ENCODE peak calls at places on chromosomes 3 and 15, in eight cellular contexts. O is psoas muscle, F is astrocyte, Z is upper lobe of right lung, I is adrenal gland, J is neural progenitor cell, U is cardiac muscle cell, R is ovary. P is an unnamed sample.

GRCh38 chr15:49847937-49848823 is 227.3 kb downstream of the DTWD1 start:
- DNase-seq in R (no peak), J (no peak), F (peak; percentile 99), O (no peak), Z (no peak), U (peak; percentile 96), I (no peak), P (peak; percentile 64)

GRCh38 chr3:189406148-189406547 is 225.0 kb upstream of the TP63 start:
- DNase-seq in U (no peak), J (no peak), F (no peak), R (no peak), Z (no peak), I (no peak), O (no peak), P (no peak)

GRCh38 chr3:123764642-123765041 is 119.5 kb downstream of the MYLK start:
- DNase-seq in Z (no peak), O (no peak), R (no peak), J (no peak), I (no peak), F (no peak), U (no peak), P (no peak)

GRCh38 chr3:191774485-191774884 is 313.5 kb downstream of the PYDC2 start:
- DNase-seq in U (no peak), Z (no peak), J (no peak), O (no peak), I (peak; percentile 7), R (no peak), F (peak; percentile 87), P (peak; percentile 92)

GRCh38 chr3:161395613-161396012 is 24.3 kb upstream of the SPTSSB start:
- DNase-seq in O (no peak), Z (no peak), R (no peak), J (no peak), I (no peak), U (no peak), F (no peak), P (no peak)

GRCh38 chr3:197734667-197735318 is 1.9 kb downstream of the RUBCN start:
- DNase-seq in R (no peak), U (no peak), Z (peak; percentile 40), J (no peak), I (no peak), F (no peak), O (no peak), P (no peak)

GRCh38 chr15:72796515-72797337 is 13.2 kb upstream of the ADPGK start:
- DNase-seq in U (peak; percentile 71), J (peak; percentile 81), O (peak; percentile 78), R (peak; percentile 25), I (peak; percentile 16), F (no peak), Z (peak; percentile 82), P (peak; percentile 64)

GRCh38 chr3:8777978-8778267 is 8.5 kb upstream of the OXTR start:
- DNase-seq in U (no peak), J (no peak), Z (no peak), I (no peak), O (no peak), F (no peak), R (no peak), P (no peak)

GRCh38 chr3:126450219-126450618 is 25.5 kb downstream of the ZXDC start:
- DNase-seq in Z (peak; percentile 31), R (no peak), I (no peak), F (no peak), O (peak; percentile 30), J (no peak), U (no peak), P (no peak)

GRCh38 chr3:69741057-69741830 is 2.0 kb downstream of the MITF start:
- DNase-seq in O (no peak), F (no peak), I (no peak), U (no peak), R (no peak), J (no peak), Z (no peak), P (no peak)

GRCh38 chr3:4394048-4394447 is 73.0 kb downstream of the SUMF1 start:
- DNase-seq in U (peak; percentile 65), Z (no peak), O (no peak), J (no peak), R (no peak), F (peak; percentile 53), I (no peak), P (no peak)

GRCh38 chr3:51896607-51897305 is 6.4 kb downstream of the IQCF1 start:
- DNase-seq in R (no peak), F (peak; percentile 8), Z (no peak), I (no peak), O (no peak), U (peak; percentile 6), J (no peak), P (no peak)

GRCh38 chr15:64842986-64843561 is 1.4 kb downstream of the PLEKHO2 start:
- DNase-seq in F (no peak), Z (peak; percentile 80), J (no peak), O (peak; percentile 81), U (peak; percentile 65), I (peak; percentile 69), R (peak; percentile 67), P (peak; percentile 38)

GRCh38 chr3:183775781-183776180 is 49.6 kb downstream of the MAP6D1 start:
- DNase-seq in U (no peak), Z (no peak), O (peak; percentile 85), J (no peak), I (no peak), R (no peak), F (no peak), P (no peak)

GRCh38 chr3:30633718-30634117 is 27.3 kb downstream of the TGFBR2 start:
- DNase-seq in U (no peak), R (no peak), I (no peak), O (no peak), F (no peak), J (no peak), Z (no peak), P (no peak)

GRCh38 chr3:64160000-64160690 is 65.1 kb downstream of the PRICKLE2 start:
- DNase-seq in J (no peak), U (no peak), F (no peak), R (no peak), O (no peak), I (no peak), Z (no peak), P (no peak)

GRCh38 chr3:113533534-113533892 is 1.2 kb downstream of the SIDT1 start:
- DNase-seq in F (no peak), Z (no peak), I (no peak), R (no peak), U (no peak), J (no peak), O (no peak), P (no peak)

DNA sequence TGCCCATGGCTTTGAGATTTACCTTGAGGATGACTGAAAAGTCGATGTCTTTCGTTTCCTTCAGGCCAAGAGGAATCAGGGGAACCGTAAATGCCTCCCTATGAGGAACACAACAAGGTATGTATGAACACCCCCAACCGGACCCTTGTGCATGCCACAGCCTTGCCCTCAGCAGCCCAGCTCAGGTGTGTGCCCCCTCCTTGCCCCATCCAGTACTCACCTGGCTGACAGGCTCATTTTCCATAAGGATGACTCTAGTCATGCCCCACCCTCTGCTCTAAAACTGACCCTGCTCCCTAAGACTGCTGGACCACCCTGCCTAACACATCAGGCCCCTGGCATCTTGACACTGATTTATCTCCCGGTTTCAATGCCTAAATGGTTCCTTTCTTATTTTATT is 270.0 kb downstream of the GOLGA6L6 start:
- DNase-seq in Z (no peak), F (no peak), J (no peak), R (no peak), O (no peak), I (no peak), U (no peak), P (no peak)
- H3K9me3 ChIP-seq in Z (no peaks in the 10 kb centered on the region), F (peaks cover 36% of the 10 kb centered on the region), J (peaks cover 87% of the 10 kb centered on the region), R (no peaks in the 10 kb centered on the region), O (peaks cover 4% of the 10 kb centered on the region), I (no peaks in the 10 kb centered on the region), U (peaks cover 35% of the 10 kb centered on the region), P (no peaks in the 10 kb centered on the region)

GRCh38 chr15:25171856-25172687 is 217.3 kb downstream of the SNRPN start:
- DNase-seq in F (no peak), J (no peak), I (no peak), U (no peak), R (no peak), Z (peak; percentile 57), O (peak; percentile 28), P (no peak)

GRCh38 chr15:25175033-25175788 is 220.4 kb downstream of the SNRPN start:
- DNase-seq in F (no peak), I (no peak), J (no peak), O (peak; percentile 48), U (no peak), R (no peak), Z (peak; percentile 51), P (no peak)

GRCh38 chr15:25172691-25173090 is 217.9 kb downstream of the SNRPN start:
- DNase-seq in J (no peak), O (peak; percentile 42), I (no peak), F (no peak), R (no peak), Z (no peak), U (no peak), P (no peak)

GRCh38 chr15:25171111-25171811 is 216.5 kb downstream of the SNRPN start:
- DNase-seq in I (no peak), J (no peak), O (peak; percentile 35), F (no peak), R (peak; percentile 8), Z (peak; percentile 45), U (no peak), P (no peak)

GRCh38 chr15:25173241-25174028 is 218.6 kb downstream of the SNRPN start:
- DNase-seq in U (no peak), J (no peak), O (peak; percentile 26), R (peak; percentile 7), Z (peak; percentile 29), I (no peak), F (no peak), P (no peak)
- H3K9me3 ChIP-seq in U (no peaks in the 10 kb centered on the region), J (no peaks in the 10 kb centered on the region), O (peaks cover 17% of the 10 kb centered on the region), R (peaks cover 3% of the 10 kb centered on the region), Z (peaks cover 26% of the 10 kb centered on the region), I (no peaks in the 10 kb centered on the region), F (peaks cover 27% of the 10 kb centered on the region), P (no peaks in the 10 kb centered on the region)

GRCh38 chr15:75117993-75118392 is 83.7 kb upstream of the C15orf39 start:
- DNase-seq in U (no peak), O (no peak), R (no peak), J (no peak), Z (no peak), I (no peak), F (no peak), P (no peak)
- H3K9me3 ChIP-seq in U (no peaks in the 10 kb centered on the region), O (no peaks in the 10 kb centered on the region), R (no peaks in the 10 kb centered on the region), J (peaks cover 6% of the 10 kb centered on the region), Z (peaks cover 6% of the 10 kb centered on the region), I (no peaks in the 10 kb centered on the region), F (peaks cover 5% of the 10 kb centered on the region), P (peaks cover 15% of the 10 kb centered on the region)

DNA sequence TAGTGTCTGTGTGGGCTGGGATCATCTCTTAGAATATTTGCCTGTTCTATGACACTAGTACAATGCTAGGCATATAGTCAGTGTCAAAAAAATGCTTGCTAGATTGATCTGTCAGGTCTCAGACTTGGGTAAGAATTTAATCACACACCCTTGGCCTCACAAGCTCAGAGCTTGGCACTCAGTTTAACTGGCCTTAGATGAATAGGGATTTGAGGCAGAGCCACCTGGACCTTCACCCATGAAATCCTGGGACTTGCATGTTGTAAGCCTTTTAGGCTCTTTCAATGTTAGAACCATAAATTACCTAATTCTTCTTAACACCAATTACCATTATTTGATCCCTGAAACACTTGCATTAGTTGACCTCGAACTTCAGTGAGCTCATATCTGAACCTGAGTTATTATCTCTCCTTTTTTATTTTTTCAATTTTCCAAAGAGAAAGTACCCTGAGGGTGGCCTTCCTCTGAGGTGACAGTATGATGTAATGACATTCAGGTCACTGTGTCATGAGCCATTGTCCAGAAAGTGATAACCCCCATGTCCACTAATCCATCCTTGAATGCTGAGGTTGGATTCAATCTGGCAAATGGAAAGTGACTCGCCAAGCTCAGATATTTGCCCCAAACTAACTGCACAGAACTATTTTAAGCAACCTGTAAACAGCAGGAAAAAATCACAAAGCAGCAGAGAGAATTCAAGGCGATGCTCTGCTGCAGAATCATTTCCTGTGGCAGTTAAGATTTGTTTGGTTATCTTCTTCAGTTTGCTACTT is 615.2 kb upstream of the NR2F2 start:
- DNase-seq in I (no peak), O (no peak), J (no peak), F (no peak), U (no peak), Z (no peak), R (no peak), P (no peak)
- H3K9me3 ChIP-seq in I (no peaks in the 10 kb centered on the region), O (no peaks in the 10 kb centered on the region), J (no peaks in the 10 kb centered on the region), F (no peaks in the 10 kb centered on the region), U (no peaks in the 10 kb centered on the region), Z (no peaks in the 10 kb centered on the region), R (no peaks in the 10 kb centered on the region), P (no peaks in the 10 kb centered on the region)

P was measured in MG63.